ENCODE peak calls at places on chromosomes 2 and 18, in five cellular contexts. G, L, D, K and P are unnamed samples.

GRCh38 chr18:49707594-49707993 is 105.7 kb downstream of the ACAA2 start:
- DNase-seq in L (no peak), G (no peak), D (no peak), K (no peak), P (no peak)

GRCh38 chr18:12516049-12516677 is 108.4 kb downstream of the PRELID3A start:
- DNase-seq in G (no peak), D (no peak), L (no peak), K (no peak), P (no peak)

GRCh38 chr2:28543316-28544068 is 47.6 kb downstream of the PLB1 start:
- DNase-seq in K (no peak), L (no peak), G (no peak), D (no peak), P (no peak)

GRCh38 chr2:58313926-58314325 is 72.8 kb upstream of the FANCL start:
- DNase-seq in D (no peak), L (no peak), K (no peak), G (no peak), P (no peak)

GRCh38 chr2:41038408-41038807 is 586.5 kb upstream of the SLC8A1 start:
- DNase-seq in L (no peak), D (no peak), G (no peak), K (no peak), P (no peak)

GRCh38 chr2:146940016-146940685 is 904.7 kb upstream of the ACVR2A start:
- DNase-seq in G (no peak), D (no peak), K (no peak), L (no peak), P (no peak)

GRCh38 chr2:120559401-120559800 is 176.3 kb upstream of the GLI2 start:
- DNase-seq in L (no peak), K (no peak), G (no peak), D (no peak), P (no peak)

GRCh38 chr2:208406474-208407451 is at the start of gene PTH2R:
- DNase-seq in G (peak), L (no peak), D (no peak), K (no peak), P (peak)

GRCh38 chr2:196925445-196925767 is 1.1 kb downstream of the PGAP1 start:
- DNase-seq in D (no peak), L (no peak), G (no peak), K (no peak), P (no peak)

GRCh38 chr18:64513401-64513800 is 364.5 kb upstream of the LINC00305 start:
- DNase-seq in D (no peak), G (no peak), L (no peak), K (no peak), P (no peak)

GRCh38 chr2:45373534-45373933 is 237.5 kb downstream of the SRBD1 start:
- DNase-seq in K (no peak), L (no peak), G (no peak), D (no peak), P (no peak)

GRCh38 chr2:186882511-186883071 is 33.6 kb upstream of the ZSWIM2 start:
- DNase-seq in L (no peak), G (no peak), K (no peak), D (no peak), P (no peak)

GRCh38 chr2:114762986-114763385 is 320.5 kb downstream of the DPP10 start:
- DNase-seq in G (no peak), D (no peak), K (no peak), L (no peak), P (no peak)

GRCh38 chr2:231464576-231465540 is 574 bp upstream of the NCL start:
- DNase-seq in L (peak), K (peak), G (peak), D (peak), P (peak)

GRCh38 chr18:72833471-72833870 is 34.3 kb downstream of the NETO1 start:
- DNase-seq in K (no peak), D (no peak), G (no peak), L (no peak), P (no peak)

GRCh38 chr2:40448476-40449079 is 3.3 kb downstream of the SLC8A1 start:
- DNase-seq in K (no peak), D (no peak), G (no peak), L (no peak), P (no peak)

GRCh38 chr2:233597522-233597921 is 19.9 kb upstream of the UGT1A8 start:
- DNase-seq in K (no peak), L (no peak), G (no peak), D (no peak), P (no peak)

GRCh38 chr18:24018299-24018910 is 3.9 kb downstream of the TTC39C start:
- DNase-seq in D (no peak), G (no peak), K (no peak), L (no peak), P (no peak)